ENCODE peak calls at places on chromosomes 6 and 20, in nine cellular contexts. One of them, this sample, is unnamed.

GRCh38 chr6:93581371-93581770 is 162.0 kb upstream of the EPHA7 start:
- DNase-seq in stimulated activated naive B cell treated with anti-CD40 and anti-IgM and Interleukin-4, amounts not matched to agents 10 μg/mL and 1 μg/mL and 100 μg/mL, for 72 hours: no peak
- DNase-seq in GM04504: no peak
- DNase-seq in PC-9: no peak
- DNase-seq in IMR-90: no peak
- DNase-seq in caudate nucleus: no peak
- DNase-seq in activated gamma-delta T cell: no peak
- DNase-seq in T-helper 1 cell: no peak
- DNase-seq in small intestine: no peak
- DNase-seq in this sample: no peak

GRCh38 chr6:37889015-37889885 is 69.7 kb downstream of the ZFAND3 start:
- DNase-seq in stimulated activated naive B cell treated with anti-CD40 and anti-IgM and Interleukin-4, amounts not matched to agents 10 μg/mL and 1 μg/mL and 100 μg/mL, for 72 hours: no peak
- DNase-seq in GM04504: no peak
- DNase-seq in PC-9: no peak
- DNase-seq in IMR-90: no peak
- DNase-seq in caudate nucleus: no peak
- DNase-seq in activated gamma-delta T cell: no peak
- DNase-seq in T-helper 1 cell: no peak
- DNase-seq in small intestine: no peak
- DNase-seq in this sample: no peak

GRCh38 chr6:134753001-134753400 is 196.9 kb downstream of the ALDH8A1 start:
- DNase-seq in stimulated activated naive B cell treated with anti-CD40 and anti-IgM and Interleukin-4, amounts not matched to agents 10 μg/mL and 1 μg/mL and 100 μg/mL, for 72 hours: no peak
- DNase-seq in GM04504: no peak
- DNase-seq in PC-9: no peak
- DNase-seq in IMR-90: no peak
- DNase-seq in caudate nucleus: no peak
- DNase-seq in activated gamma-delta T cell: no peak
- DNase-seq in T-helper 1 cell: no peak
- DNase-seq in small intestine: peak; percentile 75
- DNase-seq in this sample: no peak

GRCh38 chr6:154805288-154805911 is 72.2 kb downstream of the SCAF8 start:
- DNase-seq in stimulated activated naive B cell treated with anti-CD40 and anti-IgM and Interleukin-4, amounts not matched to agents 10 μg/mL and 1 μg/mL and 100 μg/mL, for 72 hours: no peak
- DNase-seq in GM04504: no peak
- DNase-seq in PC-9: no peak
- DNase-seq in IMR-90: peak; percentile 70
- DNase-seq in caudate nucleus: no peak
- DNase-seq in activated gamma-delta T cell: no peak
- DNase-seq in T-helper 1 cell: no peak
- DNase-seq in small intestine: peak; percentile 24
- DNase-seq in this sample: peak; percentile 73

GRCh38 chr6:3423439-3424184 is 33.2 kb downstream of the SLC22A23 start:
- DNase-seq in stimulated activated naive B cell treated with anti-CD40 and anti-IgM and Interleukin-4, amounts not matched to agents 10 μg/mL and 1 μg/mL and 100 μg/mL, for 72 hours: no peak
- DNase-seq in GM04504: no peak
- DNase-seq in PC-9: no peak
- DNase-seq in IMR-90: no peak
- DNase-seq in caudate nucleus: no peak
- DNase-seq in activated gamma-delta T cell: no peak
- DNase-seq in T-helper 1 cell: no peak
- DNase-seq in small intestine: no peak
- DNase-seq in this sample: no peak

GRCh38 chr6:24918641-24919403 is 16.9 kb downstream of the RIPOR2 start:
- DNase-seq in stimulated activated naive B cell treated with anti-CD40 and anti-IgM and Interleukin-4, amounts not matched to agents 10 μg/mL and 1 μg/mL and 100 μg/mL, for 72 hours: no peak
- DNase-seq in GM04504: no peak
- DNase-seq in PC-9: no peak
- DNase-seq in IMR-90: no peak
- DNase-seq in caudate nucleus: peak; percentile 39
- DNase-seq in activated gamma-delta T cell: no peak
- DNase-seq in T-helper 1 cell: no peak
- DNase-seq in small intestine: no peak
- DNase-seq in this sample: no peak

GRCh38 chr6:143528164-143528811 is 16.8 kb upstream of the FUCA2 start:
- DNase-seq in stimulated activated naive B cell treated with anti-CD40 and anti-IgM and Interleukin-4, amounts not matched to agents 10 μg/mL and 1 μg/mL and 100 μg/mL, for 72 hours: no peak
- DNase-seq in GM04504: no peak
- DNase-seq in PC-9: no peak
- DNase-seq in IMR-90: no peak
- DNase-seq in caudate nucleus: no peak
- DNase-seq in activated gamma-delta T cell: no peak
- DNase-seq in T-helper 1 cell: no peak
- DNase-seq in small intestine: no peak
- DNase-seq in this sample: no peak

GRCh38 chr6:4478098-4478497 is 298.1 kb upstream of the CDYL start:
- DNase-seq in stimulated activated naive B cell treated with anti-CD40 and anti-IgM and Interleukin-4, amounts not matched to agents 10 μg/mL and 1 μg/mL and 100 μg/mL, for 72 hours: no peak
- DNase-seq in GM04504: no peak
- DNase-seq in PC-9: no peak
- DNase-seq in IMR-90: no peak
- DNase-seq in caudate nucleus: no peak
- DNase-seq in activated gamma-delta T cell: no peak
- DNase-seq in T-helper 1 cell: no peak
- DNase-seq in small intestine: no peak
- DNase-seq in this sample: no peak

GRCh38 chr6:42769051-42769450 is 12.8 kb upstream of the BICRAL start:
- DNase-seq in stimulated activated naive B cell treated with anti-CD40 and anti-IgM and Interleukin-4, amounts not matched to agents 10 μg/mL and 1 μg/mL and 100 μg/mL, for 72 hours: no peak
- DNase-seq in GM04504: no peak
- DNase-seq in PC-9: no peak
- DNase-seq in IMR-90: no peak
- DNase-seq in caudate nucleus: no peak
- DNase-seq in activated gamma-delta T cell: no peak
- DNase-seq in T-helper 1 cell: no peak
- DNase-seq in small intestine: no peak
- DNase-seq in this sample: no peak

GRCh38 chr20:20741067-20742045 is 28.9 kb upstream of the RALGAPA2 start:
- DNase-seq in stimulated activated naive B cell treated with anti-CD40 and anti-IgM and Interleukin-4, amounts not matched to agents 10 μg/mL and 1 μg/mL and 100 μg/mL, for 72 hours: no peak
- DNase-seq in GM04504: no peak
- DNase-seq in PC-9: no peak
- DNase-seq in IMR-90: no peak
- DNase-seq in caudate nucleus: no peak
- DNase-seq in activated gamma-delta T cell: no peak
- DNase-seq in T-helper 1 cell: no peak
- DNase-seq in small intestine: no peak
- DNase-seq in this sample: no peak

GRCh38 chr20:50259705-50260479 is 69.3 kb downstream of the CEBPB start:
- DNase-seq in stimulated activated naive B cell treated with anti-CD40 and anti-IgM and Interleukin-4, amounts not matched to agents 10 μg/mL and 1 μg/mL and 100 μg/mL, for 72 hours: no peak
- DNase-seq in GM04504: no peak
- DNase-seq in PC-9: peak; percentile 80
- DNase-seq in IMR-90: no peak
- DNase-seq in caudate nucleus: no peak
- DNase-seq in activated gamma-delta T cell: no peak
- DNase-seq in T-helper 1 cell: no peak
- DNase-seq in small intestine: no peak
- DNase-seq in this sample: no peak

GRCh38 chr20:19363439-19363838 is 151.0 kb downstream of the SLC24A3 start:
- DNase-seq in stimulated activated naive B cell treated with anti-CD40 and anti-IgM and Interleukin-4, amounts not matched to agents 10 μg/mL and 1 μg/mL and 100 μg/mL, for 72 hours: no peak
- DNase-seq in GM04504: no peak
- DNase-seq in PC-9: no peak
- DNase-seq in IMR-90: no peak
- DNase-seq in caudate nucleus: no peak
- DNase-seq in activated gamma-delta T cell: no peak
- DNase-seq in T-helper 1 cell: no peak
- DNase-seq in small intestine: no peak
- DNase-seq in this sample: no peak

GRCh38 chr6:15879372-15880261 is 216.8 kb upstream of the DTNBP1 start:
- DNase-seq in stimulated activated naive B cell treated with anti-CD40 and anti-IgM and Interleukin-4, amounts not matched to agents 10 μg/mL and 1 μg/mL and 100 μg/mL, for 72 hours: peak; percentile 70
- DNase-seq in GM04504: no peak
- DNase-seq in PC-9: no peak
- DNase-seq in IMR-90: peak; percentile 13
- DNase-seq in caudate nucleus: no peak
- DNase-seq in activated gamma-delta T cell: no peak
- DNase-seq in T-helper 1 cell: no peak
- DNase-seq in small intestine: peak; percentile 23
- DNase-seq in this sample: peak; percentile 59

GRCh38 chr20:1619861-1620444 is at the start of gene SIRPB1:
- DNase-seq in stimulated activated naive B cell treated with anti-CD40 and anti-IgM and Interleukin-4, amounts not matched to agents 10 μg/mL and 1 μg/mL and 100 μg/mL, for 72 hours: no peak
- DNase-seq in GM04504: no peak
- DNase-seq in PC-9: peak; percentile 60
- DNase-seq in IMR-90: peak; percentile 0
- DNase-seq in caudate nucleus: no peak
- DNase-seq in activated gamma-delta T cell: no peak
- DNase-seq in T-helper 1 cell: no peak
- DNase-seq in small intestine: peak; percentile 10
- DNase-seq in this sample: peak; percentile 12

GRCh38 chr6:57432162-57432561 is 114.7 kb downstream of the PRIM2 start:
- DNase-seq in stimulated activated naive B cell treated with anti-CD40 and anti-IgM and Interleukin-4, amounts not matched to agents 10 μg/mL and 1 μg/mL and 100 μg/mL, for 72 hours: no peak
- DNase-seq in GM04504: peak; percentile 32
- DNase-seq in PC-9: no peak
- DNase-seq in IMR-90: peak; percentile 82
- DNase-seq in caudate nucleus: no peak
- DNase-seq in activated gamma-delta T cell: no peak
- DNase-seq in T-helper 1 cell: no peak
- DNase-seq in small intestine: no peak
- DNase-seq in this sample: peak; percentile 89

GRCh38 chr6:22041797-22042489 is 254.9 kb downstream of the PRL start:
- DNase-seq in stimulated activated naive B cell treated with anti-CD40 and anti-IgM and Interleukin-4, amounts not matched to agents 10 μg/mL and 1 μg/mL and 100 μg/mL, for 72 hours: no peak
- DNase-seq in GM04504: peak; percentile 37
- DNase-seq in PC-9: no peak
- DNase-seq in IMR-90: peak; percentile 81
- DNase-seq in caudate nucleus: no peak
- DNase-seq in activated gamma-delta T cell: no peak
- DNase-seq in T-helper 1 cell: no peak
- DNase-seq in small intestine: no peak
- DNase-seq in this sample: peak; percentile 3

GRCh38 chr6:144477396-144477795 is 192.3 kb downstream of the UTRN start:
- DNase-seq in stimulated activated naive B cell treated with anti-CD40 and anti-IgM and Interleukin-4, amounts not matched to agents 10 μg/mL and 1 μg/mL and 100 μg/mL, for 72 hours: no peak
- DNase-seq in GM04504: no peak
- DNase-seq in PC-9: no peak
- DNase-seq in IMR-90: peak; percentile 18
- DNase-seq in caudate nucleus: no peak
- DNase-seq in activated gamma-delta T cell: no peak
- DNase-seq in T-helper 1 cell: no peak
- DNase-seq in small intestine: no peak
- DNase-seq in this sample: no peak

GRCh38 chr6:24571361-24571760 is 74.6 kb downstream of the KIAA0319 start:
- DNase-seq in stimulated activated naive B cell treated with anti-CD40 and anti-IgM and Interleukin-4, amounts not matched to agents 10 μg/mL and 1 μg/mL and 100 μg/mL, for 72 hours: no peak
- DNase-seq in GM04504: no peak
- DNase-seq in PC-9: no peak
- DNase-seq in IMR-90: no peak
- DNase-seq in caudate nucleus: no peak
- DNase-seq in activated gamma-delta T cell: no peak
- DNase-seq in T-helper 1 cell: no peak
- DNase-seq in small intestine: no peak
- DNase-seq in this sample: no peak

GRCh38 chr6:1832358-1832757 is 222.6 kb downstream of the FOXC1 start:
- DNase-seq in stimulated activated naive B cell treated with anti-CD40 and anti-IgM and Interleukin-4, amounts not matched to agents 10 μg/mL and 1 μg/mL and 100 μg/mL, for 72 hours: no peak
- DNase-seq in GM04504: no peak
- DNase-seq in PC-9: no peak
- DNase-seq in IMR-90: no peak
- DNase-seq in caudate nucleus: no peak
- DNase-seq in activated gamma-delta T cell: no peak
- DNase-seq in T-helper 1 cell: no peak
- DNase-seq in small intestine: no peak
- DNase-seq in this sample: no peak

GRCh38 chr6:40997256-40997957 is 41.6 kb downstream of the UNC5CL start:
- DNase-seq in stimulated activated naive B cell treated with anti-CD40 and anti-IgM and Interleukin-4, amounts not matched to agents 10 μg/mL and 1 μg/mL and 100 μg/mL, for 72 hours: no peak
- DNase-seq in GM04504: peak; percentile 51
- DNase-seq in PC-9: peak; percentile 89
- DNase-seq in IMR-90: peak; percentile 78
- DNase-seq in caudate nucleus: no peak
- DNase-seq in activated gamma-delta T cell: no peak
- DNase-seq in T-helper 1 cell: no peak
- DNase-seq in small intestine: peak; percentile 43
- DNase-seq in this sample: peak; percentile 61

GRCh38 chr6:119226089-119226488 is 123.5 kb downstream of the MAN1A1 start:
- DNase-seq in stimulated activated naive B cell treated with anti-CD40 and anti-IgM and Interleukin-4, amounts not matched to agents 10 μg/mL and 1 μg/mL and 100 μg/mL, for 72 hours: no peak
- DNase-seq in GM04504: no peak
- DNase-seq in PC-9: no peak
- DNase-seq in IMR-90: no peak
- DNase-seq in caudate nucleus: no peak
- DNase-seq in activated gamma-delta T cell: no peak
- DNase-seq in T-helper 1 cell: no peak
- DNase-seq in small intestine: no peak
- DNase-seq in this sample: no peak

GRCh38 chr6:89510393-89510792 is 77.4 kb downstream of the ANKRD6 start:
- DNase-seq in stimulated activated naive B cell treated with anti-CD40 and anti-IgM and Interleukin-4, amounts not matched to agents 10 μg/mL and 1 μg/mL and 100 μg/mL, for 72 hours: no peak
- DNase-seq in GM04504: no peak
- DNase-seq in PC-9: no peak
- DNase-seq in IMR-90: no peak
- DNase-seq in caudate nucleus: no peak
- DNase-seq in activated gamma-delta T cell: no peak
- DNase-seq in T-helper 1 cell: no peak
- DNase-seq in small intestine: no peak
- DNase-seq in this sample: no peak

GRCh38 chr20:63750807-63751470 is 11.4 kb downstream of the SLC2A4RG start:
- DNase-seq in stimulated activated naive B cell treated with anti-CD40 and anti-IgM and Interleukin-4, amounts not matched to agents 10 μg/mL and 1 μg/mL and 100 μg/mL, for 72 hours: no peak
- DNase-seq in GM04504: no peak
- DNase-seq in PC-9: no peak
- DNase-seq in IMR-90: no peak
- DNase-seq in caudate nucleus: no peak
- DNase-seq in activated gamma-delta T cell: peak; percentile 31
- DNase-seq in T-helper 1 cell: no peak
- DNase-seq in small intestine: peak; percentile 33
- DNase-seq in this sample: no peak

GRCh38 chr6:14987490-14987889 is 258.4 kb upstream of the JARID2 start:
- DNase-seq in stimulated activated naive B cell treated with anti-CD40 and anti-IgM and Interleukin-4, amounts not matched to agents 10 μg/mL and 1 μg/mL and 100 μg/mL, for 72 hours: no peak
- DNase-seq in GM04504: no peak
- DNase-seq in PC-9: no peak
- DNase-seq in IMR-90: no peak
- DNase-seq in caudate nucleus: no peak
- DNase-seq in activated gamma-delta T cell: no peak
- DNase-seq in T-helper 1 cell: no peak
- DNase-seq in small intestine: peak; percentile 31
- DNase-seq in this sample: no peak

GRCh38 chr20:31927758-31928157 is 24.1 kb downstream of the PDRG1 start:
- DNase-seq in stimulated activated naive B cell treated with anti-CD40 and anti-IgM and Interleukin-4, amounts not matched to agents 10 μg/mL and 1 μg/mL and 100 μg/mL, for 72 hours: no peak
- DNase-seq in GM04504: no peak
- DNase-seq in PC-9: no peak
- DNase-seq in IMR-90: no peak
- DNase-seq in caudate nucleus: no peak
- DNase-seq in activated gamma-delta T cell: no peak
- DNase-seq in T-helper 1 cell: no peak
- DNase-seq in small intestine: no peak
- DNase-seq in this sample: no peak

GRCh38 chr6:122482750-122483080 is 11.1 kb upstream of the SERINC1 start:
- DNase-seq in stimulated activated naive B cell treated with anti-CD40 and anti-IgM and Interleukin-4, amounts not matched to agents 10 μg/mL and 1 μg/mL and 100 μg/mL, for 72 hours: no peak
- DNase-seq in GM04504: no peak
- DNase-seq in PC-9: no peak
- DNase-seq in IMR-90: no peak
- DNase-seq in caudate nucleus: no peak
- DNase-seq in activated gamma-delta T cell: no peak
- DNase-seq in T-helper 1 cell: no peak
- DNase-seq in small intestine: no peak
- DNase-seq in this sample: no peak

GRCh38 chr6:81751388-81752083 is 945 bp downstream of the TENT5A start:
- DNase-seq in stimulated activated naive B cell treated with anti-CD40 and anti-IgM and Interleukin-4, amounts not matched to agents 10 μg/mL and 1 μg/mL and 100 μg/mL, for 72 hours: peak; percentile 27
- DNase-seq in GM04504: no peak
- DNase-seq in PC-9: no peak
- DNase-seq in IMR-90: peak; percentile 38
- DNase-seq in caudate nucleus: no peak
- DNase-seq in activated gamma-delta T cell: peak; percentile 13
- DNase-seq in T-helper 1 cell: peak; percentile 12
- DNase-seq in small intestine: peak; percentile 36
- DNase-seq in this sample: peak; percentile 62

GRCh38 chr6:593139-593906 is 63.6 kb downstream of the HUS1B start:
- DNase-seq in stimulated activated naive B cell treated with anti-CD40 and anti-IgM and Interleukin-4, amounts not matched to agents 10 μg/mL and 1 μg/mL and 100 μg/mL, for 72 hours: peak; percentile 23
- DNase-seq in GM04504: peak; percentile 31
- DNase-seq in PC-9: peak; percentile 48
- DNase-seq in IMR-90: peak; percentile 56
- DNase-seq in caudate nucleus: no peak
- DNase-seq in activated gamma-delta T cell: no peak
- DNase-seq in T-helper 1 cell: no peak
- DNase-seq in small intestine: peak; percentile 53
- DNase-seq in this sample: peak; percentile 74

GRCh38 chr6:109445382-109445781 is 4.9 kb downstream of the SMPD2 start:
- DNase-seq in stimulated activated naive B cell treated with anti-CD40 and anti-IgM and Interleukin-4, amounts not matched to agents 10 μg/mL and 1 μg/mL and 100 μg/mL, for 72 hours: no peak
- DNase-seq in GM04504: no peak
- DNase-seq in PC-9: no peak
- DNase-seq in IMR-90: no peak
- DNase-seq in caudate nucleus: no peak
- DNase-seq in activated gamma-delta T cell: no peak
- DNase-seq in T-helper 1 cell: no peak
- DNase-seq in small intestine: no peak
- DNase-seq in this sample: peak; percentile 22

GRCh38 chr6:144710207-144710606 is 425.1 kb downstream of the UTRN start:
- DNase-seq in stimulated activated naive B cell treated with anti-CD40 and anti-IgM and Interleukin-4, amounts not matched to agents 10 μg/mL and 1 μg/mL and 100 μg/mL, for 72 hours: no peak
- DNase-seq in GM04504: peak; percentile 79
- DNase-seq in PC-9: peak; percentile 80
- DNase-seq in IMR-90: peak; percentile 90
- DNase-seq in caudate nucleus: no peak
- DNase-seq in activated gamma-delta T cell: no peak
- DNase-seq in T-helper 1 cell: no peak
- DNase-seq in small intestine: no peak
- DNase-seq in this sample: peak; percentile 97

GRCh38 chr20:2149507-2149906 is 47.9 kb downstream of the STK35 start:
- DNase-seq in stimulated activated naive B cell treated with anti-CD40 and anti-IgM and Interleukin-4, amounts not matched to agents 10 μg/mL and 1 μg/mL and 100 μg/mL, for 72 hours: no peak
- DNase-seq in GM04504: no peak
- DNase-seq in PC-9: peak; percentile 40
- DNase-seq in IMR-90: peak; percentile 62
- DNase-seq in caudate nucleus: no peak
- DNase-seq in activated gamma-delta T cell: no peak
- DNase-seq in T-helper 1 cell: no peak
- DNase-seq in small intestine: no peak
- DNase-seq in this sample: peak; percentile 60

This sample was measured in ELR.